ENCODE peak calls at places on chromosomes 2 and 18, in six cellular contexts. I is endothelial cell of umbilical vein, A is uterus, O is body of pancreas, V is adrenal gland, K is brain microvascular endothelial cell. Q is an unnamed sample.

GRCh38 chr2:12155308-12156061 is 409.1 kb downstream of the LPIN1 start:
- DNase-seq in I (peak), A (no peak), O (no peak), V (peak), K (peak), Q (peak)

GRCh38 chr2:233440714-233441113 is 86.4 kb downstream of the DGKD start:
- DNase-seq in I (no peak), A (no peak), O (no peak), V (no peak), K (no peak), Q (no peak)

GRCh38 chr2:145095641-145096435 is 575.9 kb upstream of the ZEB2 start:
- DNase-seq in I (no peak), A (no peak), O (no peak), V (no peak), K (peak), Q (no peak)

GRCh38 chr2:53569957-53570727 is 197.5 kb upstream of the CHAC2 start:
- DNase-seq in I (no peak), A (no peak), O (peak), V (no peak), K (no peak), Q (peak)

GRCh38 chr2:239291505-239292350 is 109.1 kb downstream of the HDAC4 start:
- DNase-seq in I (no peak), A (peak), O (no peak), V (peak), K (no peak), Q (no peak)

GRCh38 chr2:168355110-168355509 is 101.0 kb upstream of the CERS6 start:
- DNase-seq in I (no peak), A (no peak), O (peak), V (no peak), K (no peak), Q (no peak)

GRCh38 chr2:40558772-40559171 is 106.9 kb upstream of the SLC8A1 start:
- DNase-seq in I (no peak), A (no peak), O (no peak), V (no peak), K (no peak), Q (no peak)

GRCh38 chr18:61596296-61596695 is 263.1 kb downstream of the CDH20 start:
- DNase-seq in I (no peak), A (no peak), O (no peak), V (no peak), K (no peak), Q (no peak)

GRCh38 chr2:167816897-167817296 is 430.5 kb downstream of the STK39 start:
- DNase-seq in I (no peak), A (no peak), O (no peak), V (no peak), K (no peak), Q (no peak)

GRCh38 chr2:215397632-215398341 is 38.1 kb downstream of the FN1 start:
- DNase-seq in I (peak), A (no peak), O (no peak), V (no peak), K (peak), Q (no peak)

GRCh38 chr2:240569523-240569997 is 1.3 kb downstream of the RNPEPL1 start:
- DNase-seq in I (no peak), A (peak), O (no peak), V (no peak), K (no peak), Q (no peak)

GRCh38 chr2:177585234-177585863 is 192.8 kb downstream of the AGPS start:
- DNase-seq in I (no peak), A (no peak), O (peak), V (no peak), K (no peak), Q (no peak)

GRCh38 chr2:33015421-33016142 is 68.8 kb downstream of the LTBP1 start:
- DNase-seq in I (no peak), A (no peak), O (peak), V (no peak), K (peak), Q (no peak)

GRCh38 chr2:180050246-180050645 is 43.1 kb upstream of the CWC22 start:
- DNase-seq in I (no peak), A (no peak), O (no peak), V (no peak), K (no peak), Q (no peak)

GRCh38 chr18:26867471-26867870 is 2.0 kb upstream of the AQP4 start:
- DNase-seq in I (no peak), A (no peak), O (no peak), V (no peak), K (no peak), Q (no peak)

GRCh38 chr2:199659207-199659606 is 191.8 kb downstream of the FTCDNL1 start:
- DNase-seq in I (peak), A (peak), O (no peak), V (peak), K (peak), Q (no peak)

GRCh38 chr2:31413876-31414550 is 529 bp downstream of the XDH start:
- DNase-seq in I (no peak), A (no peak), O (no peak), V (no peak), K (no peak), Q (no peak)

GRCh38 chr2:44671276-44671675 is 270.2 kb upstream of the SIX3 start:
- DNase-seq in I (no peak), A (no peak), O (no peak), V (no peak), K (no peak), Q (no peak)

GRCh38 chr2:29420999-29421856 is 306.0 kb downstream of the CLIP4 start:
- DNase-seq in I (no peak), A (no peak), O (no peak), V (no peak), K (no peak), Q (no peak)

GRCh38 chr2:177076636-177077179 is 135.9 kb upstream of the HNRNPA3 start:
- DNase-seq in I (no peak), A (no peak), O (no peak), V (no peak), K (no peak), Q (no peak)

GRCh38 chr2:231716641-231717280 is 8.4 kb downstream of the PTMA start:
- DNase-seq in I (no peak), A (no peak), O (no peak), V (no peak), K (peak), Q (no peak)

GRCh38 chr2:185174353-185174752 is 564.3 kb upstream of the FSIP2 start:
- DNase-seq in I (no peak), A (no peak), O (no peak), V (no peak), K (no peak), Q (no peak)

GRCh38 chr2:160695402-160696060 is 201.9 kb upstream of the RBMS1 start:
- DNase-seq in I (no peak), A (peak), O (no peak), V (no peak), K (no peak), Q (peak)

GRCh38 chr18:47747260-47747795 is 183.1 kb downstream of the SMAD2 start:
- DNase-seq in I (no peak), A (no peak), O (no peak), V (no peak), K (no peak), Q (no peak)

GRCh38 chr2:224023188-224023587 is 15.9 kb downstream of the SERPINE2 start:
- DNase-seq in I (no peak), A (no peak), O (no peak), V (no peak), K (peak), Q (peak)

GRCh38 chr18:10752407-10752806 is 226.6 kb downstream of the NAPG start:
- DNase-seq in I (no peak), A (no peak), O (no peak), V (no peak), K (no peak), Q (no peak)

GRCh38 chr2:240392948-240393830 is 42.3 kb upstream of the GPC1 start:
- DNase-seq in I (no peak), A (no peak), O (peak), V (no peak), K (no peak), Q (no peak)

GRCh38 chr18:69980982-69981804 is 33.5 kb upstream of the CD226 start:
- DNase-seq in I (no peak), A (no peak), O (no peak), V (no peak), K (no peak), Q (no peak)

GRCh38 chr2:232132179-232132578 is 170.7 kb downstream of the DIS3L2 start:
- DNase-seq in I (no peak), A (no peak), O (no peak), V (no peak), K (no peak), Q (no peak)

GRCh38 chr2:37230581-37230980 is 815 bp downstream of the CEBPZ start:
- DNase-seq in I (no peak), A (no peak), O (no peak), V (no peak), K (no peak), Q (peak)

GRCh38 chr18:21509062-21509461 is 91.4 kb downstream of the ESCO1 start:
- DNase-seq in I (no peak), A (no peak), O (no peak), V (no peak), K (no peak), Q (no peak)

GRCh38 chr2:205682239-205683021 is at the start of gene NRP2:
- DNase-seq in I (peak), A (peak), O (peak), V (peak), K (peak), Q (peak)

GRCh38 chr2:1881502-1881901 is 137.2 kb upstream of the PXDN start:
- DNase-seq in I (no peak), A (no peak), O (no peak), V (no peak), K (no peak), Q (no peak)

GRCh38 chr2:150143087-150143536 is 344.4 kb downstream of the RND3 start:
- DNase-seq in I (peak), A (no peak), O (no peak), V (no peak), K (peak), Q (peak)

GRCh38 chr2:84800194-84800805 is 80.6 kb downstream of the TRABD2A start:
- DNase-seq in I (no peak), A (no peak), O (no peak), V (no peak), K (no peak), Q (no peak)

GRCh38 chr2:216918088-216918680 is 58.3 kb upstream of the TNP1 start:
- DNase-seq in I (peak), A (peak), O (no peak), V (peak), K (peak), Q (peak)

GRCh38 chr2:109440507-109441156 is 173.1 kb downstream of the SEPTIN10 start:
- DNase-seq in I (no peak), A (peak), O (no peak), V (no peak), K (no peak), Q (no peak)

GRCh38 chr18:23105030-23105429 is 30.3 kb upstream of the CABLES1 start:
- DNase-seq in I (no peak), A (no peak), O (no peak), V (no peak), K (no peak), Q (no peak)

GRCh38 chr18:22021701-22022100 is 147.7 kb upstream of the GATA6 start:
- DNase-seq in I (no peak), A (no peak), O (peak), V (no peak), K (no peak), Q (no peak)

GRCh38 chr2:58019209-58019608 is 27.4 kb upstream of the VRK2 start:
- DNase-seq in I (no peak), A (no peak), O (no peak), V (no peak), K (no peak), Q (no peak)

GRCh38 chr2:42124051-42124813 is 44.9 kb upstream of the EML4 start:
- DNase-seq in I (no peak), A (no peak), O (no peak), V (no peak), K (no peak), Q (peak)
- H3K27ac ChIP-seq in I (no peak), A (no peak), O (no peak), V (no peak), K (no peak), Q (no peak)

DNA sequence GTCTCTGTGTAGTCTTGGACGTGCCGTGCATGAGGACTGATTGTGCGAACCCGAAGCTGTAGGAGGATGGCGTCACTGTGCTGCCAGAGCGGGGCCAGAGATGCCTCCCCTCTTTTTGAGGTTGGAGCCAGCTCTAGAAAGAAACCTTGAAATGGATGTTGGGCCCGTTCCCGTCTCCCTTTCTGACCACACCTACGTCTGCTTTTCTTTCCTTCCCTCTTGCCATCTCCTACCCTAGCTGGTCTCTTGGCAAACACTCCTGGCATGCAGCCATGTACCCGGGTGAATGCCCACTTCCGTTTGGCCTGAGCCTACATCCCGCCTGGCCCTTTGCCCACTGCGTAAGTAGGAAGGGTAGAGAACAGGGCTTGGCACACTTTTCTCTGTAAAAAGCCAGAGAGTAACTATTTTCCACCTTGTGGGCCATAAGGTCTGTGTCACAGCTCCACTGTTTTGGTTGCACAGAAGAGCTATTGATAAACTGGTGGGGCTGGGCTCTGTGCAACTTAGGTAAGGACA is 37.4 kb downstream of the SH3BP4 start:
- DNase-seq in I (peak), A (peak), O (peak), V (peak), K (no peak), Q (no peak)
- H3K27ac ChIP-seq in I (peak), A (no peak), O (peak), V (no peak), K (no peak), Q (no peak)

GRCh38 chr2:110840508-110840907 is 108.1 kb downstream of the ACOXL start:
- DNase-seq in I (no peak), A (no peak), O (no peak), V (no peak), K (no peak), Q (no peak)
- H3K27ac ChIP-seq in I (no peak), A (no peak), O (no peak), V (no peak), K (no peak), Q (no peak)

DNA sequence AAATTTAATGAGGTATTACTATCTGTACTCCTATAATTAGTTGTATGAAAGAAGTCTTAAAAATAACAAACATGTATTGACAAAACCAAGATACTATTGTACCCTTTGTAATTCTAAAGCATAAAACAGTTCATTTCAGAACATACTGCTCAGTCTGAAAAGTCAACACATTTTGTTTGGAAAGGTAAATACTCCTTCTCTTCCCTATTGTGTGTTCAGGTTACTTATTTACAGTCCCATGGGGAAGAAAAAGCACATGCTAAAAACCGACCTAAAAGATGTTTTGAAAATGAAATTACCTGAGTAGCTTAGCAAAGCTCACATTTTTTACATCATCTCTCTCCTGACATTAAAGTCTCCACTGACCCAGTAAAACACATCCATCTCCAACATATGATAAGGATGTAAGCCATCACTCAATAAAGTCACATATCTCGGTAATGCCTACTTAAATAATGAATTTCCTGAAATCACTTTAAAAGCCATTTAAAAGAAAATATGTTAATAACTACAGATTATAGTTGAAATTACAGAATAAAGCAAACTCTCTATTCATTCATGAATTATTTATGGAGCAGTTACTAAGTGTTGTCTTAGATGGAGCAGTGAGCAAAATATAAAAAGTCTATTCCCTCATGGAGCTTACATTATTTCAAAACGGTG is 75.6 kb upstream of the FZD5 start:
- DNase-seq in I (no peak), A (no peak), O (no peak), V (no peak), K (no peak), Q (no peak)
- H3K27ac ChIP-seq in I (no peak), A (no peak), O (peak), V (no peak), K (no peak), Q (no peak)

DNA sequence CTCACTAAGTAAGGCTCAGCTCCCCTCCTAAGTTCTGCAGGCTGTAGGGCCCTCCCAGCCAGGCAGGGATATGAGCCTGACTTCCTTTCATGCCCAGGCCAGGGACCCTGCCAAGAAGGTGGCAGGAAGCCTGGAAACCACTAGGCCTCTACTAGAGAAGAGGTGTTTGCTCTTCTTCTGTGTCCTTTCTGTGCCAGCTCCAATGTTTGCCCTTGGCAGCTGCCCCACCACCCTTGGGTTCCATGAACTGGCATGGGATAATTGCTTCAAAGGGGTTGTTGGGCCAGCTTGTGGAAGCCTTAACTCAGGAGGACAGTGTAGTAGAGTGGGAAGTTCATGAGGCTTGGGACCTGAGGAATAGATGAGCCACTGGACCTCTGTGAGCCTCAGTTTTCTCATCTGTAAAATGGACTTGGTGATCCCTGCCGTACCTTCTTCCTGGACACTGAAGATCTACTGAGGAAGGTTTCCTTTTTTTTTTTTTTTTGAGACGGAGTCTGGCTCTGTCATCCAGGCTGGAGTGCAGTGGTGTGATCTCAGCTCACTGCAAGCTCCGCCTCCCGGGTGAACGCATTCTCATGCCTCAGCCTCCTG is 3.9 kb downstream of the SLC35F6 start:
- DNase-seq in I (no peak), A (no peak), O (peak), V (no peak), K (no peak), Q (no peak)
- H3K27ac ChIP-seq in I (no peak), A (no peak), O (no peak), V (no peak), K (no peak), Q (no peak)

GRCh38 chr18:58911241-58911640 is 46.6 kb downstream of the ZNF532 start:
- DNase-seq in I (no peak), A (no peak), O (no peak), V (no peak), K (no peak), Q (no peak)
- H3K27ac ChIP-seq in I (no peak), A (peak), O (peak), V (no peak), K (peak), Q (no peak)

GRCh38 chr2:101121174-101121573 is 30.0 kb downstream of the TBC1D8 start:
- DNase-seq in I (no peak), A (no peak), O (peak), V (no peak), K (no peak), Q (no peak)
- H3K27ac ChIP-seq in I (peak), A (peak), O (peak), V (no peak), K (no peak), Q (no peak)

DNA sequence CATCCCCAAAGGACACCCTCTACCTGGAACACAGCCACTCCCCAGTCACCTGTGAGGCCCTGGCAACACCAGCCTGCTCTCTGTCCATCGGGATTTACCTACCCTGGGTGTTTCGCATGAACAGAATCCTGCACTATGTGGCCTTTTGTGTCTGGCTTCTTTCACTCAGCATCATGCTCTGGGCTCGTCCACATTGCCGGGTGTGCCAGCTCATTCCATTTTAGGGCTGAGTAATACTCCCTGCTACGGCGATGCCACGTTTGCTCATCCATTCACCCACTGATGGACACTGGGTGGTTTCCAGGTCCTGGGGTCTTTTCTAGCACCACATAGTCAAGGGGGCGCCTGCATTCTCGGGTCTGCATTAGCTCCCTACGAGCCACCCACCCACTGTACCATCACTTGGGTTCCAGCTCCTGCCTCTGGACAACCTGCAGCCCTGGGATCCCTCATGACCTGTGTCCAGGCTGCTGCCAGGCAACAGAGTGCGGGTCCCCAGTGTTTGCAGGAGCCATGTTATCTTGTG is 22.0 kb downstream of the KCNF1 start:
- DNase-seq in I (no peak), A (no peak), O (no peak), V (no peak), K (no peak), Q (no peak)
- H3K27ac ChIP-seq in I (no peak), A (no peak), O (no peak), V (no peak), K (no peak), Q (no peak)

GRCh38 chr2:68741238-68741637 is 6.6 kb downstream of the ARHGAP25 start:
- DNase-seq in I (no peak), A (no peak), O (no peak), V (no peak), K (no peak), Q (peak)
- H3K27ac ChIP-seq in I (no peak), A (no peak), O (no peak), V (no peak), K (no peak), Q (no peak)